ENCODE peak calls at places on chromosomes 3 and 15, in eight cellular contexts. P is BE2C, K is spleen, I is cardiac muscle cell, W is Caco-2, V is OCI-LY7, D is endodermal cell, E is K562. X is an unnamed sample.

GRCh38 chr3:172102123-172102882 is 62.9 kb downstream of the FNDC3B start:
- DNase-seq in P (no peak), K (peak; percentile 82), I (no peak), W (no peak), V (peak; percentile 80), D (no peak), E (no peak), X (no peak)

GRCh38 chr3:132659000-132659369 is 624 bp downstream of the ACAD11 start:
- DNase-seq in P (no peak), K (no peak), I (no peak), W (no peak), V (no peak), D (no peak), E (peak; percentile 8), X (no peak)

GRCh38 chr3:99562990-99563607 is 75.3 kb upstream of the COL8A1 start:
- DNase-seq in P (no peak), K (no peak), I (peak; percentile 14), W (no peak), V (no peak), D (no peak), E (no peak), X (no peak)

GRCh38 chr15:55226127-55226526 is 29.4 kb upstream of the RSL24D1 start:
- DNase-seq in P (no peak), K (no peak), I (no peak), W (no peak), V (no peak), D (no peak), E (no peak), X (no peak)

GRCh38 chr3:11037966-11038365 is 45.4 kb downstream of the SLC6A1 start:
- DNase-seq in P (no peak), K (no peak), I (no peak), W (no peak), V (no peak), D (no peak), E (no peak), X (no peak)

GRCh38 chr3:177141471-177141870 is 55.8 kb downstream of the TBL1XR1 start:
- DNase-seq in P (no peak), K (no peak), I (no peak), W (no peak), V (no peak), D (no peak), E (no peak), X (no peak)

GRCh38 chr3:45852828-45853227 is 10.9 kb upstream of the LZTFL1 start:
- DNase-seq in P (no peak), K (no peak), I (no peak), W (no peak), V (no peak), D (no peak), E (no peak), X (no peak)

GRCh38 chr15:97728791-97729190 is 231.7 kb upstream of the ARRDC4 start:
- DNase-seq in P (no peak), K (no peak), I (no peak), W (no peak), V (no peak), D (no peak), E (no peak), X (peak; percentile 34)

GRCh38 chr15:88274534-88275460 is 18.3 kb upstream of the NTRK3 start:
- DNase-seq in P (peak; percentile 77), K (peak; percentile 79), I (peak; percentile 73), W (peak; percentile 60), V (peak; percentile 68), D (peak; percentile 94), E (peak; percentile 81), X (peak; percentile 59)

GRCh38 chr3:45759851-45760250 is 36.5 kb downstream of the SLC6A20 start:
- DNase-seq in P (no peak), K (no peak), I (no peak), W (no peak), V (no peak), D (no peak), E (no peak), X (no peak)

GRCh38 chr3:124774305-124774673 is 44.0 kb downstream of the UMPS start:
- DNase-seq in P (no peak), K (peak; percentile 31), I (peak; percentile 88), W (peak; percentile 54), V (no peak), D (peak; percentile 90), E (no peak), X (peak; percentile 51)

GRCh38 chr15:33021806-33022389 is 172.6 kb downstream of the FMN1 start:
- DNase-seq in P (peak; percentile 36), K (no peak), I (peak; percentile 66), W (no peak), V (peak; percentile 49), D (no peak), E (peak; percentile 54), X (no peak)

GRCh38 chr3:51715231-51716058 is 8.6 kb downstream of the GRM2 start:
- DNase-seq in P (no peak), K (no peak), I (no peak), W (no peak), V (no peak), D (no peak), E (no peak), X (no peak)

DNA sequence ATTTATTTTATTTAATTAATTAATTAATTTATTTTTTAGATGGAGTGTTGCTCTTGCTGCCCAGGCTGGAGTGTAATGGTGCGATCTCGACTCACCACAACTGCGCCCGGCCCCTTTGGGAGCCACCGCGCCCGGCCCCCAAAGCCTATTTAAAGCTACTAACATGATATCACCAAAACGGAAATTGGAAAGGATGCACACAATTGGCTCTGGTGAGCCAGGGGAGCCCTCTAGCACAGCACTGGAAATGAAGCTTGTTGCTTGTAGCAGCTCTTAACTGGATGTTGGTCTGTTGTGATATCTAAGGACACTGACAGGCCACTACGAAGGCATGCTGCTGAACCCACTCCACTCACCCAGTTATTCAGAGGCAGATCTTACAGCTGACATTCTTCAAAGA is 104.5 kb downstream of the IGF2BP2 start:
- DNase-seq in P (no peak), K (no peak), I (no peak), W (no peak), V (no peak), D (no peak), E (no peak), X (no peak)
- H3K4me1 ChIP-seq in P (no peaks in the 10 kb centered on the region), K (no peaks in the 10 kb centered on the region), I (peaks cover 24% of the 10 kb centered on the region), W (peaks cover 51% of the 10 kb centered on the region), V (no peaks in the 10 kb centered on the region), D (peaks cover 24% of the 10 kb centered on the region), E (no peaks in the 10 kb centered on the region), X (no peaks in the 10 kb centered on the region)

GRCh38 chr3:34584971-34585370 is 786.5 kb downstream of the PDCD6IP start:
- DNase-seq in P (no peak), K (no peak), I (no peak), W (no peak), V (no peak), D (no peak), E (no peak), X (no peak)
- H3K9me3 ChIP-seq in P (no peaks in the 10 kb centered on the region), K (peaks cover 23% of the 10 kb centered on the region), I (no peaks in the 10 kb centered on the region), W (no peaks in the 10 kb centered on the region), V (no peaks in the 10 kb centered on the region), D (peaks cover 39% of the 10 kb centered on the region), E (no peaks in the 10 kb centered on the region), X (peaks cover 18% of the 10 kb centered on the region)

GRCh38 chr3:66499881-66500574 is 794 bp downstream of the LRIG1 start:
- DNase-seq in P (peak; percentile 29), K (peak; percentile 90), I (peak; percentile 20), W (no peak), V (peak; percentile 40), D (peak; percentile 80), E (no peak), X (peak; percentile 48)

GRCh38 chr3:66498718-66499611 is 1.9 kb downstream of the LRIG1 start:
- DNase-seq in P (no peak), K (no peak), I (no peak), W (no peak), V (peak; percentile 52), D (peak; percentile 59), E (no peak), X (peak; percentile 32)

GRCh38 chr3:66502267-66502874 is 1.5 kb upstream of the LRIG1 start:
- DNase-seq in P (no peak), K (no peak), I (no peak), W (no peak), V (no peak), D (no peak), E (no peak), X (no peak)

GRCh38 chr3:66501483-66502266 is 853 bp upstream of the LRIG1 start:
- DNase-seq in P (no peak), K (no peak), I (no peak), W (no peak), V (no peak), D (no peak), E (no peak), X (no peak)

DNA sequence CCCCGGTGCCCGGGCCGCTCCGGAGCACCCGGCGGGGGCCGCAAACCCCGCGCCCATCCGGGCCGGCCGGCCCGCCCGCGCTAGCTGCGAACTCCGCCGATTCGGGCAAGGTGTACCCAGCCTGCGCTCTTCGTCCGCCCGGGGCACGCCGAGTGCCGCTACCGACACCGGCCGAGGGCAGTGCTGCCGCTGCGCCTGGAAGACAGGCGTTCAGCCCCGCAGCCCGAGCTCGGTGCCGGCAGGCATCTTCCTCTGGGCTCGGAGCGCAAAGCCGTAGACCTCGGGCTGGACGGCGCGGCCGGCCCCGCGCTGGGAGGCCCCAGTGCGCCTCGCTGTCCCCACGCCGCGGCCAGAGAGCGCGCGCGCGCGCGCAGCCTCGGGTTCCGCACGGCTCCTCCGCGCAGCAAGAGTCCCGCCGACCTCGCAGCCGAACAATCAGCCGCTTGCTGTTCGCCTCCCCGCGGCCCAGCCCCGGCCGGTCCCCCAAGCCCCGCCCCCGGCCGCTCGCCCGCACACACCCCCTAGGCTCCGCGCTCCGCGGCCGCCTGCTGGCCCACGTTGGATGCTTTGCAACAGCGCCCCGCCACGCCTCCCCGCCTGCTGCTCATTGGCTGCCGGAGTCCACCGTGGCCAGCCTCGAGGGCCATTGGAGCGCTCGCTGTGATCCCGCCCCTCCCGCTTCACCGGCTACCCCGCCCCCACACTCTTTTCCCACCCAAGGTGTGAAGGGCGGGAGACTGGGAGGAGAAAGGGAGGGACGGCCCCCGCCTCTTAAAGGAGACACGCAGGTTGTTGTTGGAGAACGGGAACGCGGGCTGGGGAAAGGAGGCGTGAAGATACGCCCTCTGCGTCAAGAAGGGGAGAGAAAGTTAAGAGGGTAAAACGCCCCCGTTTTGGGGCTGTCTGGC is at the start of gene LRIG1:
- DNase-seq in P (peak; percentile 99), K (peak; percentile 100), I (peak; percentile 99), W (peak; percentile 99), V (peak; percentile 99), D (peak; percentile 100), E (peak; percentile 95), X (peak; percentile 100)
- H3K4me3 ChIP-seq in P (peak within 1 kb of the TSS; percentile 59), K (peak within 1 kb of the TSS; percentile 97), I (peak within 1 kb of the TSS; percentile 87), W (peak within 1 kb of the TSS; percentile 98), V (peak within 1 kb of the TSS; percentile 98), D (peak within 1 kb of the TSS; percentile 97), E (peak within 1 kb of the TSS; percentile 33), X (peak within 1 kb of the TSS; percentile 94)

DNA sequence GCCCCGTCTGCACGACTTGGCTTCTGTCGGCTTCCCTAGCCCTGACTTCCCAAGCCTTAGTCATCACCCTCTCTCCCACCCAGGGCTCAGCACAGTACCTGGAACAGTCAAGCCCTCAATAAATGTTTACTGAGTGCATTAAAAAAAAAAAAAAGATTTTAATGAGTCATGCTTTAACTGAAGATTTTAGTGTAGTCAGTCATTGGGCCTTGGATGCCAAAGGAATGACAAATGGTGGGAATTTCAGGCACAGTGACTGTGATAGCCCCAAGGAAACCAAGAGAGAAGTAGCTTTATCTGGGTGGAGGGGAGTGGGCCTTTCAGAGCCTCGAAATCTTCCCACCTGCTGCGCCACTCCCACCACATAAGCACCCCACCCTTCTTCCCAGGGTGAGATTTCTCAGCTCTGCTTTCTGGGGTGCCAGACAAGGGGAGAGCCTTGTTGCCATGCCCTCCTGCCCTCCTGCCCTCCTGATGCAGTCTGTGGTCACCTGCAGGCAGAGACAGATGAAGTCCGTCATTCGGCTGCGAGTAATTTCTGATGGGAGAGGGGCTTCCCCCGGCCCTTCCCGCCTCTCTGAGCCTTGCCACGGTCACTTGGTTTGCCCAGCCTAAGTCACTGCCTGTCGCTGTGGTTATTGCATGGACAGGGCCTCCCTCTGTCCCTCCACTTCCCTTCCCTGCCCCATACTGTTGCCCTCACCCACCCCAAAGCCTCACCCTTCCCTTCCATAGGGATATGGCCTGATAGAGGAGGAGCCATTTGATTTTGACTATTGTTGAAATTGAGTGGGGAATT is 41.8 kb downstream of the SMAD3 start:
- DNase-seq in P (peak; percentile 28), K (peak; percentile 70), I (peak; percentile 95), W (peak; percentile 51), V (no peak), D (no peak), E (peak; percentile 53), X (no peak)
- H3K4me1 ChIP-seq in P (no peaks in the 10 kb centered on the region), K (peaks cover 96% of the 10 kb centered on the region), I (peaks cover 17% of the 10 kb centered on the region), W (peaks cover 38% of the 10 kb centered on the region), V (peaks cover 90% of the 10 kb centered on the region), D (peaks cover 35% of the 10 kb centered on the region), E (peaks cover 38% of the 10 kb centered on the region), X (peaks cover 79% of the 10 kb centered on the region)